ENCODE peak calls at places on chromosomes 12 and 14, in seven cellular contexts. U is hepatocyte, G is MM.1S, B is neural progenitor cell, Q is HCT116, T is PC-3, V is GM23248. F is an unnamed sample.

GRCh38 chr14:82362452-82362851 is 828.8 kb upstream of the SEL1L start:
- DNase-seq in U (no peak), B (no peak), T (no peak), G (no peak), Q (no peak), V (no peak), F (no peak)

GRCh38 chr14:94051115-94051514 is 25.0 kb downstream of the OTUB2 start:
- DNase-seq in B (peak), U (peak), V (peak), T (peak), G (no peak), Q (no peak), F (peak)

GRCh38 chr12:131752457-131752856 is 41.6 kb downstream of the SFSWAP start:
- DNase-seq in U (no peak), V (no peak), G (no peak), T (no peak), Q (no peak), B (peak), F (peak)

GRCh38 chr12:93060666-93061413 is 131.7 kb upstream of the EEA1 start:
- DNase-seq in V (peak), G (no peak), B (no peak), Q (no peak), U (peak), T (no peak), F (peak)

GRCh38 chr12:59459966-59460365 is 135.9 kb upstream of the SLC16A7 start:
- DNase-seq in T (peak), B (no peak), V (peak), U (peak), Q (no peak), G (no peak), F (peak)

GRCh38 chr12:86233126-86233525 is 23.1 kb downstream of the MGAT4C start:
- DNase-seq in U (peak), Q (peak), T (peak), G (no peak), V (peak), B (no peak), F (no peak)

GRCh38 chr12:20492251-20492728 is 124.0 kb downstream of the PDE3A start:
- DNase-seq in B (no peak), T (peak), U (no peak), Q (peak), G (no peak), V (peak), F (peak)

GRCh38 chr14:98928418-98928817 is 343.6 kb downstream of the BCL11B start:
- DNase-seq in T (no peak), V (no peak), U (no peak), Q (no peak), B (no peak), G (no peak), F (no peak)

GRCh38 chr12:22728989-22729388 is 104.0 kb downstream of the ETNK1 start:
- DNase-seq in Q (no peak), V (no peak), T (no peak), U (no peak), G (peak), B (peak), F (peak)

GRCh38 chr12:6752181-6752930 is 585 bp downstream of the MLF2 start:
- DNase-seq in Q (no peak), G (no peak), U (peak), T (peak), V (peak), B (peak), F (peak)

GRCh38 chr14:99327458-99328250 is 55.7 kb upstream of the BCL11B start:
- DNase-seq in B (no peak), U (no peak), T (no peak), G (no peak), V (peak), Q (no peak), F (peak)

GRCh38 chr12:59079029-59079428 is 158.7 kb upstream of the LRIG3 start:
- DNase-seq in T (no peak), U (no peak), G (no peak), V (no peak), B (no peak), Q (no peak), F (no peak)

GRCh38 chr14:104314251-104314941 is 176.0 kb downstream of the KIF26A start:
- DNase-seq in B (no peak), G (no peak), V (no peak), Q (no peak), T (no peak), U (no peak), F (no peak)

GRCh38 chr12:91813701-91814100 is 331.9 kb downstream of the BTG1 start:
- DNase-seq in V (peak), G (no peak), B (no peak), U (no peak), T (peak), Q (no peak), F (no peak)

GRCh38 chr12:112852810-112853209 is 54.0 kb upstream of the OAS1 start:
- DNase-seq in U (no peak), G (no peak), V (no peak), T (no peak), B (no peak), Q (no peak), F (no peak)

GRCh38 chr12:77402726-77403125 is 337.4 kb upstream of the E2F7 start:
- DNase-seq in B (no peak), G (no peak), Q (no peak), T (no peak), U (no peak), V (peak), F (no peak)

GRCh38 chr12:41188058-41188840 is at the start of gene PDZRN4:
- DNase-seq in T (no peak), U (peak), Q (no peak), V (no peak), G (no peak), B (peak), F (peak)

GRCh38 chr12:124614512-124615292 is 47.3 kb upstream of the NCOR2 start:
- DNase-seq in V (no peak), G (no peak), B (no peak), T (no peak), U (no peak), Q (no peak), F (no peak)

GRCh38 chr14:52913271-52913670 is 37.6 kb downstream of the FERMT2 start:
- DNase-seq in B (no peak), Q (no peak), U (no peak), V (peak), G (no peak), T (no peak), F (no peak)

GRCh38 chr14:96091941-96092411 is 52.8 kb downstream of the C14orf132 start:
- DNase-seq in Q (no peak), G (no peak), V (peak), T (no peak), U (no peak), B (no peak), F (no peak)

GRCh38 chr12:49108958-49109404 is 1.7 kb downstream of the LMBR1L start:
- DNase-seq in V (peak), Q (no peak), U (peak), T (no peak), B (no peak), G (no peak), F (no peak)

GRCh38 chr14:103104389-103104653 is 9.8 kb downstream of the EXOC3L4 start:
- DNase-seq in V (no peak), Q (no peak), U (no peak), B (no peak), T (no peak), G (no peak), F (no peak)
- TF ChIP-seq EZH2 in V (no peak), Q (no peak), U (no peak), B (peak), T (no peak), G (no peak), F (peak)

DNA sequence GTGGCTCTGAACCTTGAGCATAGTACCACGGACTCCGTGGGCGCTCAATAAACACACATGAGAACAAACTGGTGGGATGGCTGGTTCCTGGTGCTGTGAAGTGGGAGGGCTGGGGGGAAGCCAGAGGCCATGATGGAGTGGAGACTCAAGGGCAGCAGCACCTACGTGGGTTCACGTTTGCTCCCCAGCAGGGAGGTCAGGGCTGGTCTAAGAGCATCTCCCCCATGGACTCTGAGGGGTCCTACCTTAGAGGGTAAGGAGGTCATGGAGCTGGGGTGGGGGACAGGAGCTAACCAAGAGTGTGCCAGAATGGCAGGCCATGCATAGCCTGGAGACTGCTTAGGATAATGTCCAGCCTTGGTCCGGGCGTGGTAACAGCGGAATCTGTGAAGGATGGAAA is 102.9 kb downstream of the PRMT8 start:
- DNase-seq in U (no peak), V (no peak), B (no peak), G (no peak), Q (no peak), T (no peak), F (no peak)
- TF ChIP-seq EZH2phosphoT487 in U (no peak), V (no peak), B (no peak), G (no peak), Q (no peak), T (no peak), F (no peak)

DNA sequence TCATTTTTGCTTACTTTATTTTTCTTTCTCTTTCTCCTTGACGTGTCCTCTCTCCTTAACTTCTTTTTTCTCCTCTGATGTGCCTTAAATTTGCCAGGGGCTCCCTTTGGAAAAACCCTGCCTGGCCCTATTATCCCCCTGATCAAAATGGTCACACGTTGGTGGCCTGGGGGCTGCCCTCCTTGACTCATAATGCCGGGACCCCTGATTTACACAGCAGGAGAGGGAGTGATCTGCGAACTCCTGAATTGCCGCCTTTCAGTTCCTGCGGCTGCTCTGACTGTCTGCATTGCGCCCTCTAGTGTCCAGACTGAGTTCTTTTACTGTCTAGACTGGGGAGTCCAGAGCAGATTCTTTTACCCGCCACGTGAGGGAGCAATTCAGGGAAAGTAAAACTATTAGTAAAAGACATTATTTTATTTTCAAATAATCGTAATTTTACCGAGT is 44.8 kb upstream of the GZMB start:
- DNase-seq in V (peak), U (peak), Q (peak), B (peak), G (peak), T (peak), F (peak)
- TF ChIP-seq EZH2 in V (no peak), U (no peak), Q (no peak), B (peak), G (no peak), T (no peak), F (no peak)

GRCh38 chr12:116813271-116814041 is 67.8 kb downstream of the HRK start:
- DNase-seq in U (no peak), B (no peak), G (no peak), V (no peak), T (peak), Q (peak), F (no peak)
- TF ChIP-seq EZH2phosphoT487 in U (no peak), B (no peak), G (no peak), V (no peak), T (no peak), Q (no peak), F (no peak)

DNA sequence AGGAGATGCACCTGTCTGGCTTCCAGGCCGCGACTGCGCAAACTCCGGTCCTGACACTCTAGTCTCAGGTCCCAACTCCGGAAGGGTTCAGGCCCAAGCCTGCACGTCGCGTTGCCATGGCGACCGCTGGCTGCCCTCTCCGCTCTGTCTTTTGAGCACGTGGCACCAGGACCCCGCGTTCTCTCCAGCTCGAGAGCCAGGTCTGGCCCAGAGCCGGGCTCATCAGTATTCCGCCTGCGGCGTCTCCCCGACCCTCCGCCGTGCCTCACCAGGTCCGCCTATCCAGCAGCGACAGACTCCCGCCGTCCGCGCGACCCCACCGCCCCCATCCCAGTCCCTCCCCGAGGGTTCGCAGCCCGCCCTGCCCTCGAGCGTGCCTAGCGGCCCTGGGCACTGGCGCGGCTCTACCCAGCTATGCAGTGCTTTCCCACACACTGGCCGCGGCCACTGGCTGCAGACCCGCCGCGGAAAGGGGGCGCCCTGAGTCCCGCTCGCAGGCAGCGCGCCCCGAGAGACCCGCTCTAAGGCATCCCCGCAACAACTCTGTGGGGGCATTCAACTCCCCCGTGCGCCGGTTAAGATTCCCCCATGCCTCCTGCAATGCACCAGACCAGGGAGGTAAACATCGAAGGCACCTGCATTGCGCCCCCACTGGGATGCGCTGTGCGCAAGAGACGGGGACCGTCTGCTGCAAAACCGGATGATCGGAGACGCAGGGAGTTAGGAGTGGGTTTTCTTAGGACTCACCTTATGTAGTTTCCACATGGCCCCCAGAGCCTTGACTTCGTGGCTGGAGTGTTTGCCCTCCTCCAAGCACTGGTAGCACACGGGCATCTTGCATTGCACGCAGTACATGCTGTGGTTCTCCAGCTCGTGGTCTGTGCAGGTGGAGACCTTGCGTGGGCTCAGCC is 1.3 kb downstream of the TRIM9 start:
- DNase-seq in B (peak), T (no peak), Q (no peak), U (peak), G (no peak), V (no peak), F (peak)
- TF ChIP-seq EZH2 in B (no peak), T (no peak), Q (no peak), U (peak), G (no peak), V (peak), F (peak)

DNA sequence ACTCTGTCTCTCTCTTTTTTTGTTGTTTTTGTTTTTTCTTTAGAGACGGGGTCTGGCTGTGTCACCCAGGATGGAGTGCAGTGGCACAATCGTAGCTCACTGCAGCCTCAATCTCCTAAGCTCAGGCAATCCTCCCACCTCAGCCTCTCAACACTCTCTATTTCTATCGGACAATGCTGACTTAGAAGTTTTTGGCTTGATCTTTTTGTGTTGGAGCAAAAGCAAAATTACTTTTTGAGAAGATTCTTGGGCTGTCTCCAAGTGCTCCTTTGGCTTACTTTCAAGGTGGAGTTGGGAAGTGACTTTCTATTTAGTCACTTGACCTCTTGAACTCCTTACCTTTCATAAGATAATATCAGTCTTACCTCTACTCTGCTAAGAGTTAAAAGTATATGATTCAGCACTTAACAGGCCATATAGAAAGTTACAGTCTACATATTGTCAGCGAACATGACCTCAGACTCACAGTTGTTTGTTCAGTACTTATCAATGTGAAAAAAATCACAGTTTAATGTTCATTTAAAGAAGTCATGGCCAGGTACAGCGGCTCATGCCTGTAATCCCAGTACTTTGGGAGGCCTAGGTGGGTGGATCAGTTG is 15.4 kb upstream of the MIA2 start:
- DNase-seq in Q (peak), V (peak), U (peak), B (no peak), G (no peak), T (peak), F (no peak)
- TF ChIP-seq EZH2phosphoT487 in Q (no peak), V (no peak), U (no peak), B (no peak), G (no peak), T (no peak), F (no peak)

DNA sequence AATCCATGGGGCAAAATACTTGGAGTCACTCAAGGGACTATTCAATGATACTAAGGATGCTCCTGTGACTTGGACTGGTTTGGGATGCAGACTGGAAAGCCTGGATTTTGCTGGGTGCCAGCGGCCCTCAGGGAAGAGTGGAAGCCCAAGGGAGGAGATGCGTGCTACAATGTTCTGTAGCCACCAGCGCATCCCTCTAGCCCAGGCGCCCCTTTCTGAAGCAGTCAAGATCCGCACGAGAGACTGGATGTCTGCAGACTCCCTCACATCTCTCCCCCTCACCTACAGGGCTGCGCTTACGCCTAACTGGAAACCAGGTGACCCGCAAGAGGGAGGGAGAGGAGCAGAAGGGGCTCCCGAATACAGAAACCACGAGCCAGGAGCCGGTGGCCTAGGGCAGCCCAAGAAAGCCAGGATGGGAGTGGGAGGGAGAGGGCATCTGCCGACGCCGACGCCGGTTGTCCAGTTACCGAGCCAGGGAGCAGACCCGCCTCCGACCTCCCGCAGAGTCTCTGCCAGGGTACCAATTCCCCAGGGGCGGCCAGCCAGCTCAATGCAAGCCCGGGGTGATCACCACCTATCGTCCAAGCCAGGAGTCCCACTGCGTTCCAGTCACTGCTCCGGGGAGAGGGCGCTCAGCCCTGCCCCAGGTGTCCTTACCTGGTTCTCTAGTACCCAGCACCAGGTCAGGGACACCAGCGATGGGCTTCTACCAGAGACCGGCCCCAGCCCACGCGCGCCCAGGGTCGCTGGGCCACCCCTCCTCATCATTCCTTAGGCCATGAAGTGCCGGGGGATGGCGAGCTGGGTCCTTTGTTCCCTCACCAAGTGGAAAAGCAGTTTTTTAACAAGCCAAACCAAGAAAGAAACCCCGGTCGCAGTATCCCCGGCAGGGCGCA is 1.2 kb downstream of the NTN4 start:
- DNase-seq in U (peak), B (peak), T (peak), G (no peak), Q (no peak), V (peak), F (peak)
- TF ChIP-seq EZH2 in U (no peak), B (peak), T (no peak), G (no peak), Q (no peak), V (no peak), F (peak)

GRCh38 chr12:52049286-52049685 is 2.0 kb upstream of the NR4A1 start:
- DNase-seq in T (no peak), B (no peak), G (peak), Q (no peak), V (no peak), U (no peak), F (no peak)

GRCh38 chr12:52050116-52050770 is 999 bp upstream of the NR4A1 start:
- DNase-seq in G (peak), U (peak), B (no peak), V (no peak), Q (no peak), T (no peak), F (peak)

GRCh38 chr12:52049688-52050087 is 1.6 kb upstream of the NR4A1 start:
- DNase-seq in B (no peak), V (no peak), G (peak), T (no peak), Q (no peak), U (no peak), F (no peak)

GRCh38 chr12:52052471-52053186 is 1.4 kb downstream of the NR4A1 start:
- DNase-seq in Q (no peak), G (no peak), T (peak), U (peak), V (no peak), B (no peak), F (peak)

DNA sequence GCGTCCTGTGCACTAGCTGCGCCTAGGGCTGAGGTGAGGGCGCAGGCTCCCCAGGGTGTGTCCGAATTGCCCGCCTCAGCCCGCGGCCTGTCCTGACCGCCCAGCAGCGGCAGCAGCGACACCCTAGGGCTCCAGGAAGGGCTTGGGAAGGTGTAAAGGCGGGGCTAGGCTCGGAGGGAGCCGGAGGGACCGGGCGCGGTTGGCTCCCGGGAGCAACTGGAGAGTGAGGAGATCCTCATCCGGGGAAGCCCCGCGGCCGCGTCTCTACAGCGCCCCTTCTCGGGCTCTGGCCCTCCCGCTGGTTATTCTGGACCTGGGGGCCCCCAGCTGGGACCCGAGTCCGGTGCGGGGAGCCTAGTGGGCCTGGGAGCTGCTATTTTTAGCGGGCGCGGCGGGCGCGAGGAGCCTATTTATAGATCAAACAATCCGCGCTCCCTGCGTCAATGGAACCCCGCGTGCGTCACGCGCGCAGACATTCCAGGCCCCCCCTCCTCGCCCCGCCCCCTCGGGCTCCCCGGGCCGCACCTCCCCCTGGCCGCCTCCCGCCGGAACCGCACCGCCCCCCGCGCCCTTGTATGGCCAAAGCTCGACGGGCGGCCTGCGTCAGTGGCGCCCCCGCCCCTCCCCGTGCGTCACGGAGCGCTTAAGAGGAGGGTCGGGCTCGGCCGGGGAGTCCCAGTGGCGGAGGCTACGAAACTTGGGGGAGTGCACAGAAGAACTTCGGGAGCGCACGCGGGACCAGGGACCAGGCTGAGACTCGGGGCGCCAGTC is at the start of gene NR4A1:
- DNase-seq in G (peak), U (peak), B (peak), T (peak), Q (peak), V (peak), F (peak)
- TF ChIP-seq EZH2phosphoT487 in G (no peak), U (no peak), B (peak), T (no peak), Q (no peak), V (no peak), F (no peak)

F was measured in GM23338.